ENCODE peak calls at places on chromosome 19, in eight cellular contexts. I is HepG2, J is HCT116, W is K562, C is GM12878, U is endothelial cell of umbilical vein, N is H1, H is SK-N-MC. S is an unnamed sample.

GRCh38 chr19:33616857-33617256 is 4.9 kb upstream of the CHST8 start:
- DNase-seq in I (no peak), J (no peak), W (no peak), C (no peak), U (no peak), N (no peak), H (no peak), S (no peak)

GRCh38 chr19:28184997-28185396 is 1028.0 kb downstream of the UQCRFS1 start:
- DNase-seq in I (no peak), J (no peak), W (no peak), C (no peak), U (no peak), N (no peak), H (no peak), S (no peak)

GRCh38 chr19:45816236-45817009 is 1.3 kb upstream of the RSPH6A start:
- DNase-seq in I (no peak), J (no peak), W (no peak), C (no peak), U (no peak), N (peak), H (no peak), S (peak)

GRCh38 chr19:30719189-30719990 is 347.2 kb downstream of the ZNF536 start:
- DNase-seq in I (no peak), J (no peak), W (no peak), C (no peak), U (no peak), N (peak), H (no peak), S (peak)

GRCh38 chr19:2766594-2767372 is 16.3 kb downstream of the SGTA start:
- DNase-seq in I (no peak), J (no peak), W (no peak), C (no peak), U (no peak), N (no peak), H (no peak), S (no peak)

GRCh38 chr19:30209617-30210600 is 162.3 kb upstream of the ZNF536 start:
- DNase-seq in I (no peak), J (no peak), W (no peak), C (no peak), U (no peak), N (peak), H (no peak), S (no peak)

GRCh38 chr19:47066376-47067214 is 18.2 kb upstream of the TMEM160 start:
- DNase-seq in I (no peak), J (no peak), W (no peak), C (no peak), U (no peak), N (no peak), H (no peak), S (no peak)

GRCh38 chr19:51166846-51167490 is 24.9 kb downstream of the SIGLEC7 start:
- DNase-seq in I (no peak), J (no peak), W (no peak), C (no peak), U (no peak), N (no peak), H (no peak), S (no peak)

GRCh38 chr19:53647350-53647749 is 15.6 kb downstream of the DPRX start:
- DNase-seq in I (no peak), J (no peak), W (no peak), C (no peak), U (no peak), N (no peak), H (no peak), S (no peak)

GRCh38 chr19:49878744-49879070 is 1.2 kb downstream of the TBC1D17 start:
- DNase-seq in I (no peak), J (no peak), W (no peak), C (no peak), U (no peak), N (no peak), H (no peak), S (no peak)

GRCh38 chr19:46963093-46963734 is 56.4 kb upstream of the NPAS1 start:
- DNase-seq in I (no peak), J (no peak), W (no peak), C (no peak), U (peak), N (no peak), H (no peak), S (no peak)

GRCh38 chr19:30439271-30439750 is 67.1 kb downstream of the ZNF536 start:
- DNase-seq in I (no peak), J (no peak), W (no peak), C (no peak), U (no peak), N (no peak), H (no peak), S (no peak)

GRCh38 chr19:17061205-17061604 is 14.0 kb downstream of the HAUS8 start:
- DNase-seq in I (no peak), J (no peak), W (no peak), C (no peak), U (no peak), N (no peak), H (no peak), S (no peak)

GRCh38 chr19:49812997-49813861 is at the start of gene FUZ:
- DNase-seq in I (no peak), J (peak), W (peak), C (peak), U (peak), N (peak), H (peak), S (peak)

GRCh38 chr19:39145180-39145953 is 19.8 kb downstream of the PAK4 start:
- DNase-seq in I (peak), J (no peak), W (no peak), C (no peak), U (no peak), N (no peak), H (no peak), S (no peak)

GRCh38 chr19:46850228-46851203 is at the start of gene AP2S1:
- DNase-seq in I (peak), J (peak), W (peak), C (peak), U (peak), N (peak), H (peak), S (peak)

GRCh38 chr19:3606174-3606689 is 443 bp downstream of the TBXA2R start:
- DNase-seq in I (no peak), J (peak), W (peak), C (no peak), U (no peak), N (peak), H (no peak), S (peak)

GRCh38 chr19:47446534-47447469 is 24.9 kb downstream of the SLC8A2 start:
- DNase-seq in I (no peak), J (peak), W (peak), C (no peak), U (no peak), N (peak), H (no peak), S (peak)

GRCh38 chr19:28960986-28961705 is 251.8 kb downstream of the UQCRFS1 start:
- DNase-seq in I (no peak), J (no peak), W (no peak), C (no peak), U (no peak), N (no peak), H (no peak), S (no peak)

GRCh38 chr19:6219147-6219525 is 60.6 kb downstream of the MLLT1 start:
- DNase-seq in I (no peak), J (no peak), W (no peak), C (no peak), U (peak), N (no peak), H (no peak), S (no peak)

GRCh38 chr19:6219592-6220290 is 60.0 kb downstream of the MLLT1 start:
- DNase-seq in I (no peak), J (no peak), W (no peak), C (no peak), U (peak), N (no peak), H (no peak), S (no peak)

GRCh38 chr19:6221878-6222746 is 57.7 kb downstream of the MLLT1 start:
- DNase-seq in I (no peak), J (no peak), W (no peak), C (no peak), U (no peak), N (no peak), H (no peak), S (no peak)

GRCh38 chr19:6221220-6221877 is 58.4 kb downstream of the MLLT1 start:
- DNase-seq in I (no peak), J (no peak), W (no peak), C (no peak), U (no peak), N (no peak), H (no peak), S (no peak)

DNA sequence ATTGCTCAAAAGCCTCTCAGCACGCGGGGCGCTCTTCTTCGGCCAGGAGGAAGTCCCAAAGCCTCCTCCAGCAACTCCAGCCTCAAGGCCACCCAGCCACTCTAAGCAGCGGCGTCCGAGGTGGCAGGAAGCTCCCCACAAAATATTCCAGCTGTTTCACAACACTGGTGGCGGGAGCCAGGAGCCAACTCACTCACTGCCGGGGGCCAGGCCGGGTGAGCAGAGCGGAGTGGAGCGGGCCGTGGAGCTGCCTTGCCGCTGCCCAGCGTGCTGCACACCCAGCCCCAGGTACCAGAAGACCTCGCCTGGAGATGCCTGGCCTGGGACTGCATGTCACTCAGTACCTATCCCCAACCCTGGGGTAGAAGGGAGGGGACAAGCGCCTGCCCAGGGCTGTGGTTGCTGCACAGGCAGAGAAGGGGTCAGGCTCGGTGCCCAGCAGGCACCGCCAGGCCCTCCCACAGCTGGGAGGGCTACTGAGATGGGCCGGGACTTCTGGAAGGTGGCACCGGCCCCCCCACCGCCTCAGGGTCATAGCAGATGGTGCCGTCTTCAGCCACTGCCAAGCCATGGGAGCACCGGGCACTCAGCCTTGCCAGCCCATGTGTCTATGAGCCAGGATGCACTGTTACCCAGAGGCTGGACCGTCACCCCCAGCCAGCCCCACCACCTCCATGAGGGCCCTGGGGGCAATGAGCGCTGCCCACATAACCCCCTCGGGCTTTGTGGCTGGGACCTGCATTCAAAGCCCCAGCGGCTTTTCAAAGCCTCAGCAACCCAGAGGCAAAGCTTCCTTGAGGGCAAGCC is 59.2 kb downstream of the MLLT1 start:
- DNase-seq in I (no peak), J (no peak), W (no peak), C (no peak), U (no peak), N (no peak), H (no peak), S (no peak)
- TF ChIP-seq POLR2AphosphoS5 in I (no peak), J (no peak), W (no peak), C (no peak), U (no peak), N (no peak), H (no peak), S (no peak)

GRCh38 chr19:55581145-55581827 is 638 bp upstream of the ZNF579 start:
- DNase-seq in I (peak), J (no peak), W (peak), C (no peak), U (no peak), N (peak), H (no peak), S (peak)
- H3K27ac ChIP-seq in I (peak), J (peak), W (peak), C (peak), U (no peak), N (no peak), H (no peak), S (peak)

DNA sequence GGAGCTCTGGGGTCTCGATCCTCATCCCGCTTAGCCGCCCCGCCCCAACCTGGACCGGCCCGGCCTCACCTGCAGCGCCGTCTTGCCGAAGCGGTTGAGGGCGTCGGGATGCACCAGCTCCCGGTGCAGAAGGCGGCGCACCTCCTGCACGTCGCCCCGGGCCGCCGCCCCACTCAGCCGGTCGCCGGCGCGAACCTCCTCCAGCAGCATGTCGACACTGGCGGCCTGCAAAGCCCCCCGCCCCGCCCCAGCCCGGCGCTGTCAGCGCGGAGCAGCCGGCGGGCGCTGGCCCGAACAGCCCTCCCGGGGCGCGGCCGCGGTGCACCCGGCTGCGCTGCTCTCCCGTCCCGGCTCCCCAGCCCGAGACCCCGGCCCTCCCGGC is 344 bp downstream of the CDKN2D start:
- DNase-seq in I (no peak), J (no peak), W (no peak), C (no peak), U (no peak), N (peak), H (no peak), S (peak)
- TF ChIP-seq EZH2 in I (no peak), J (no peak), W (no peak), C (no peak), U (no peak), N (no peak), H (no peak), S (no peak)

GRCh38 chr19:13526552-13526951 is 20.3 kb upstream of the CACNA1A start:
- DNase-seq in I (no peak), J (peak), W (peak), C (no peak), U (no peak), N (peak), H (no peak), S (peak)

GRCh38 chr19:13530720-13531119 is 24.4 kb upstream of the CACNA1A start:
- DNase-seq in I (no peak), J (no peak), W (no peak), C (no peak), U (no peak), N (no peak), H (no peak), S (peak)
- TF ChIP-seq POLR2AphosphoS5 in I (no peak), J (no peak), W (no peak), C (no peak), U (no peak), N (no peak), H (no peak), S (no peak)

GRCh38 chr19:7618771-7619510 is 10.4 kb downstream of the XAB2 start:
- DNase-seq in I (no peak), J (no peak), W (no peak), C (no peak), U (no peak), N (no peak), H (no peak), S (no peak)
- H3K27ac ChIP-seq in I (peak), J (peak), W (no peak), C (no peak), U (no peak), N (no peak), H (no peak), S (no peak)

DNA sequence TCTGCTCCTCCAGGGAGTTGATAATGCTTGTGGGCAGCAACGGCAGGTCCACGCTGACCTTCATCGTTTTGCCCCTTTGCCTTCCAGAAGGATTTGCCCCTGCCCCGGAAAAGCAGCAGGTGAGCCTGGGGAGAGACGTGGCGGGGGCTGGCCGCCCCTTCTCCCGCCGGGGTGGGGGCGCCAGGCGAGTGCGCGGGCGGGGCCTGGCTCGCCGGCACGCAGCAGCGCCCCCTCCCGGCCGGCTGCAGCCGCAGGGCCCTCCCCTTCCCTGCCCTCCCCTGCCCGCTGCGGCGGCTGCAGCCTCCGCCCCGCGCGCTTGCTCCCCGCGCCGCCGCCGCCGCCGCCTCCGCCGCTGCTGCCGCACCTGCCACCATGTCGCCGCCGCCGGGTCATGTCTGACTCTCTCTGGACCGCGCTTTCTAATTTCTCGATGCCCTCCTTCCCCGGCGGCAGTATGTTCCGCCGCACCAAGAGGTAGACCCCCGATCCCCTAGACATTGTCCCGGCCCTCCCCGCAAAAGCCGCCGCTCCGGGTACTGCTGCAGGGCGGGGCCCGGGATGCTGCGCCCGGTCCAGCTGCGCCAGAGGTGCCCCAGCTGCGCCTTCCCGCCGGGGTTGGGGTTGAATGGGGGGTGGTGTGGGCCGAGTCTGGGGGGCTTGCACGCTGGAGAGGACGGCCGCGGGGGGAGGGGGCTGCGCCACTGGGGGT is at the start of gene MAST1:
- DNase-seq in I (no peak), J (no peak), W (peak), C (no peak), U (no peak), N (peak), H (no peak), S (peak)
- TF ChIP-seq EZH2 in I (no peak), J (no peak), W (no peak), C (no peak), U (peak), N (no peak), H (no peak), S (no peak)

GRCh38 chr19:40231057-40231456 is 4.6 kb upstream of the CCNP start:
- DNase-seq in I (no peak), J (no peak), W (no peak), C (no peak), U (no peak), N (no peak), H (no peak), S (no peak)

GRCh38 chr19:40228863-40229262 is 2.4 kb upstream of the CCNP start:
- DNase-seq in I (no peak), J (no peak), W (no peak), C (no peak), U (no peak), N (no peak), H (no peak), S (no peak)

GRCh38 chr19:40229926-40230417 is 3.5 kb upstream of the CCNP start:
- DNase-seq in I (no peak), J (no peak), W (no peak), C (no peak), U (no peak), N (no peak), H (no peak), S (no peak)

GRCh38 chr19:40228371-40228770 is 1.9 kb upstream of the CCNP start:
- DNase-seq in I (no peak), J (no peak), W (no peak), C (no peak), U (no peak), N (no peak), H (no peak), S (no peak)

GRCh38 chr19:40229484-40229883 is 3.0 kb upstream of the CCNP start:
- DNase-seq in I (no peak), J (no peak), W (no peak), C (no peak), U (no peak), N (no peak), H (no peak), S (no peak)
- TF ChIP-seq POLR2AphosphoS5 in I (no peak), J (peak), W (peak), C (no peak), U (no peak), N (no peak), H (no peak), S (no peak)

S was measured in GM23338.